ENCODE peak calls at places on chromosomes 11 and 22, in five cellular contexts. D is activated CD4-positive, CD25-positive, alpha-beta regulatory T cell; Z is naive B cell; G is OCI-M1; V is NCI-H1417. O is an unnamed sample.
A peak's percentile ranks its signal among the peaks of the same experiment; 100 is the strongest.

GRCh38 chr11:20729597-20730095 is 60.3 kb downstream of the NELL1 start:
- DNase-seq in D (no peak), Z (no peak), G (no peak), V (no peak), O (no peak)

GRCh38 chr11:74948546-74948897 is 369 bp downstream of the XRRA1 start:
- DNase-seq in D (no peak), Z (no peak), G (no peak), V (no peak), O (no peak)

GRCh38 chr11:20013346-20014066 is 146.8 kb downstream of the DBX1 start:
- DNase-seq in D (no peak), Z (no peak), G (peak; percentile 69), V (no peak), O (no peak)

GRCh38 chr11:63915961-63916836 is 765 bp downstream of the RCOR2 start:
- DNase-seq in D (no peak), Z (peak; percentile 29), G (peak; percentile 60), V (peak; percentile 80), O (peak; percentile 25)

GRCh38 chr11:46380340-46381045 is 976 bp upstream of the MDK start:
- DNase-seq in D (peak; percentile 29), Z (no peak), G (peak; percentile 89), V (peak; percentile 82), O (peak; percentile 49)

GRCh38 chr11:101336155-101336554 is 206.5 kb upstream of the PGR start:
- DNase-seq in D (no peak), Z (no peak), G (no peak), V (peak; percentile 80), O (no peak)

GRCh38 chr11:130462101-130462885 is 13.8 kb downstream of the ADAMTS15 start:
- DNase-seq in D (no peak), Z (no peak), G (no peak), V (no peak), O (no peak)

GRCh38 chr11:126024143-126024542 is 38.5 kb downstream of the CDON start:
- DNase-seq in D (no peak), Z (no peak), G (no peak), V (no peak), O (no peak)

GRCh38 chr11:44651535-44652130 is 75.1 kb upstream of the TSPAN18 start:
- DNase-seq in D (no peak), Z (peak; percentile 29), G (no peak), V (no peak), O (no peak)

GRCh38 chr11:32511926-32512325 is 71.7 kb upstream of the EIF3M start:
- DNase-seq in D (no peak), Z (no peak), G (peak; percentile 12), V (no peak), O (no peak)

GRCh38 chr22:39242809-39243442 is 1.9 kb downstream of the PDGFB start:
- DNase-seq in D (no peak), Z (no peak), G (no peak), V (peak; percentile 61), O (no peak)

GRCh38 chr11:66388746-66389386 is 17.3 kb upstream of the SLC29A2 start:
- DNase-seq in D (peak; percentile 16), Z (peak; percentile 60), G (peak; percentile 86), V (peak; percentile 63), O (peak; percentile 37)